ENCODE peak calls at places on chromosomes 11 and 22, in seven cellular contexts. U, Z, A, R, P, X and B are unnamed samples.

GRCh38 chr11:122261546-122261945 is 145.5 kb upstream of the BLID start:
- DNase-seq in R (no peak), A (no peak), Z (no peak), U (no peak), X (no peak), P (no peak), B (no peak)

GRCh38 chr11:134464196-134464595 is 52.2 kb upstream of the B3GAT1 start:
- DNase-seq in X (no peak), U (no peak), A (no peak), P (no peak), R (peak; percentile 49), Z (no peak), B (no peak)

GRCh38 chr11:12482839-12483238 is 105.5 kb downstream of the PARVA start:
- DNase-seq in U (no peak), R (no peak), P (no peak), A (no peak), Z (no peak), X (no peak), B (no peak)

GRCh38 chr11:113991170-113991569 is 16.3 kb downstream of the HTR3A start:
- DNase-seq in P (no peak), Z (no peak), R (peak; percentile 61), X (peak; percentile 65), U (no peak), A (no peak), B (no peak)

GRCh38 chr22:43923191-43923590 is 414 bp upstream of the PNPLA3 start:
- DNase-seq in X (no peak), R (no peak), U (no peak), Z (no peak), A (no peak), P (no peak), B (peak; percentile 34)

GRCh38 chr11:35064114-35064800 is 74.7 kb upstream of the CD44 start:
- DNase-seq in X (no peak), A (no peak), P (no peak), Z (no peak), U (no peak), R (no peak), B (no peak)

GRCh38 chr11:9089061-9089460 is 2.3 kb downstream of the SCUBE2 start:
- DNase-seq in P (no peak), A (no peak), R (no peak), U (no peak), X (no peak), Z (no peak), B (no peak)

GRCh38 chr11:1656061-1656441 is 26.5 kb downstream of the KRTAP5-5 start:
- DNase-seq in X (no peak), U (no peak), A (no peak), Z (no peak), P (no peak), R (no peak), B (no peak)

GRCh38 chr11:75598900-75599299 is 36.8 kb downstream of the SERPINH1 start:
- DNase-seq in P (no peak), Z (no peak), R (no peak), X (no peak), A (no peak), U (no peak), B (no peak)

GRCh38 chr11:116890193-116890592 is 52.8 kb upstream of the APOA1 start:
- DNase-seq in X (no peak), Z (no peak), R (no peak), A (no peak), U (no peak), P (no peak), B (no peak)

GRCh38 chr11:108253176-108253575 is 30.3 kb downstream of the ATM start:
- DNase-seq in P (no peak), X (no peak), U (no peak), A (no peak), Z (no peak), R (no peak), B (no peak)